ENCODE peak calls at places on chromosomes 16 and 17, in four cellular contexts. One of them, this sample, is unnamed.

GRCh38 chr16:50833929-50834328 is 92.0 kb downstream of the CYLD start:
- DNase-seq in fibroblast of the conjunctiva: no peak
- DNase-seq in uterus: no peak
- DNase-seq in activated CD8-positive, alpha-beta memory T cell treated with anti-CD3 and anti-CD28 coated beads for 1 hour: no peak
- DNase-seq in this sample: no peak

GRCh38 chr16:72963508-72963907 is 84.4 kb downstream of the ZFHX3 start:
- DNase-seq in fibroblast of the conjunctiva: no peak
- DNase-seq in uterus: no peak
- DNase-seq in activated CD8-positive, alpha-beta memory T cell treated with anti-CD3 and anti-CD28 coated beads for 1 hour: no peak
- DNase-seq in this sample: no peak

GRCh38 chr17:700504-701094 is 14.0 kb downstream of the VPS53 start:
- DNase-seq in fibroblast of the conjunctiva: no peak
- DNase-seq in uterus: no peak
- DNase-seq in activated CD8-positive, alpha-beta memory T cell treated with anti-CD3 and anti-CD28 coated beads for 1 hour: no peak
- DNase-seq in this sample: no peak

GRCh38 chr17:47192549-47192948 is 3.5 kb upstream of the CDC27 start:
- DNase-seq in fibroblast of the conjunctiva: no peak
- DNase-seq in uterus: no peak
- DNase-seq in activated CD8-positive, alpha-beta memory T cell treated with anti-CD3 and anti-CD28 coated beads for 1 hour: no peak
- DNase-seq in this sample: no peak

GRCh38 chr17:69344939-69345338 is 18.0 kb upstream of the ABCA5 start:
- DNase-seq in fibroblast of the conjunctiva: no peak
- DNase-seq in uterus: no peak
- DNase-seq in activated CD8-positive, alpha-beta memory T cell treated with anti-CD3 and anti-CD28 coated beads for 1 hour: no peak
- DNase-seq in this sample: no peak

GRCh38 chr16:15961060-15961511 is 11.7 kb downstream of the ABCC1 start:
- DNase-seq in fibroblast of the conjunctiva: no peak
- DNase-seq in uterus: no peak
- DNase-seq in activated CD8-positive, alpha-beta memory T cell treated with anti-CD3 and anti-CD28 coated beads for 1 hour: peak; percentile 31
- DNase-seq in this sample: no peak

GRCh38 chr17:80319262-80319998 is 58.8 kb downstream of the RNF213 start:
- DNase-seq in fibroblast of the conjunctiva: no peak
- DNase-seq in uterus: no peak
- DNase-seq in activated CD8-positive, alpha-beta memory T cell treated with anti-CD3 and anti-CD28 coated beads for 1 hour: no peak
- DNase-seq in this sample: no peak

GRCh38 chr17:60888812-60889709 is 211.4 kb downstream of the BCAS3 start:
- DNase-seq in fibroblast of the conjunctiva: no peak
- DNase-seq in uterus: no peak
- DNase-seq in activated CD8-positive, alpha-beta memory T cell treated with anti-CD3 and anti-CD28 coated beads for 1 hour: no peak
- DNase-seq in this sample: no peak

GRCh38 chr16:85750021-85750826 is 672 bp downstream of the C16orf74 start:
- DNase-seq in fibroblast of the conjunctiva: no peak
- DNase-seq in uterus: no peak
- DNase-seq in activated CD8-positive, alpha-beta memory T cell treated with anti-CD3 and anti-CD28 coated beads for 1 hour: no peak
- DNase-seq in this sample: no peak

GRCh38 chr16:149024-149675 is 3.3 kb upstream of the HBZ start:
- DNase-seq in fibroblast of the conjunctiva: no peak
- DNase-seq in uterus: no peak
- DNase-seq in activated CD8-positive, alpha-beta memory T cell treated with anti-CD3 and anti-CD28 coated beads for 1 hour: no peak
- DNase-seq in this sample: no peak

GRCh38 chr16:89534147-89534788 is 26.1 kb downstream of the SPG7 start:
- DNase-seq in fibroblast of the conjunctiva: peak; percentile 23
- DNase-seq in uterus: no peak
- DNase-seq in activated CD8-positive, alpha-beta memory T cell treated with anti-CD3 and anti-CD28 coated beads for 1 hour: no peak
- DNase-seq in this sample: no peak

GRCh38 chr17:7626956-7627249 is 718 bp downstream of the SAT2 start:
- DNase-seq in fibroblast of the conjunctiva: no peak
- DNase-seq in uterus: no peak
- DNase-seq in activated CD8-positive, alpha-beta memory T cell treated with anti-CD3 and anti-CD28 coated beads for 1 hour: no peak
- DNase-seq in this sample: no peak

GRCh38 chr17:38584350-38584925 is 21.3 kb downstream of the SRCIN1 start:
- DNase-seq in fibroblast of the conjunctiva: peak; percentile 29
- DNase-seq in uterus: peak; percentile 31
- DNase-seq in activated CD8-positive, alpha-beta memory T cell treated with anti-CD3 and anti-CD28 coated beads for 1 hour: peak; percentile 47
- DNase-seq in this sample: no peak

GRCh38 chr17:74859439-74860228 is at the start of gene GRIN2C:
- DNase-seq in fibroblast of the conjunctiva: no peak
- DNase-seq in uterus: no peak
- DNase-seq in activated CD8-positive, alpha-beta memory T cell treated with anti-CD3 and anti-CD28 coated beads for 1 hour: no peak
- DNase-seq in this sample: no peak

GRCh38 chr17:79666111-79666510 is 55.3 kb upstream of the RBFOX3 start:
- DNase-seq in fibroblast of the conjunctiva: no peak
- DNase-seq in uterus: peak; percentile 11
- DNase-seq in activated CD8-positive, alpha-beta memory T cell treated with anti-CD3 and anti-CD28 coated beads for 1 hour: no peak
- DNase-seq in this sample: no peak

This sample was measured in SK-N-MC.